ENCODE peak calls at places on chromosomes 4 and X, in five cellular contexts. R, W, O, M and V are unnamed samples.

GRCh38 chrX:78710146-78710545 is 37.4 kb upstream of the LPAR4 start:
- DNase-seq in R (no peak), W (no peak), O (no peak), M (no peak), V (no peak)

GRCh38 chr4:61997813-61998212 is 797.7 kb downstream of the ADGRL3 start:
- DNase-seq in R (no peak), W (no peak), O (no peak), M (no peak), V (no peak)

GRCh38 chr4:71553605-71554004 is 214.8 kb downstream of the SLC4A4 start:
- DNase-seq in R (no peak), W (no peak), O (no peak), M (no peak), V (no peak)

GRCh38 chrX:97494756-97495372 is 611.2 kb downstream of the RPA4 start:
- DNase-seq in R (no peak), W (no peak), O (no peak), M (no peak), V (no peak)

GRCh38 chr4:101155368-101155767 is 192.0 kb downstream of the PPP3CA start:
- DNase-seq in R (no peak), W (no peak), O (no peak), M (no peak), V (no peak)

GRCh38 chr4:53714377-53715140 is 123.3 kb upstream of the LNX1 start:
- DNase-seq in R (no peak), W (no peak), O (no peak), M (no peak), V (no peak)

GRCh38 chr4:8144359-8144758 is 14.3 kb downstream of the ABLIM2 start:
- DNase-seq in R (no peak), W (no peak), O (no peak), M (peak; percentile 76), V (no peak)

GRCh38 chr4:169922632-169923276 is 103.4 kb downstream of the MFAP3L start:
- DNase-seq in R (no peak), W (no peak), O (no peak), M (no peak), V (peak; percentile 13)

GRCh38 chr4:17811078-17811603 is 362 bp downstream of the NCAPG start:
- DNase-seq in R (no peak), W (peak; percentile 36), O (peak; percentile 52), M (peak; percentile 42), V (no peak)

GRCh38 chr4:154491731-154492249 is at the start of gene DCHS2:
- DNase-seq in R (peak; percentile 66), W (peak; percentile 49), O (peak; percentile 59), M (peak; percentile 84), V (peak; percentile 55)

GRCh38 chr4:6991771-6992557 is 51.2 kb upstream of the TADA2B start:
- DNase-seq in R (no peak), W (no peak), O (no peak), M (no peak), V (peak; percentile 21)

GRCh38 chr4:148852092-148852699 is 410.0 kb upstream of the NR3C2 start:
- DNase-seq in R (no peak), W (no peak), O (peak; percentile 55), M (no peak), V (no peak)

GRCh38 chrX:9942086-9942485 is 25.1 kb upstream of the CLDN34 start:
- DNase-seq in R (no peak), W (no peak), O (no peak), M (no peak), V (no peak)

GRCh38 chr4:123096038-123096437 is 173.6 kb upstream of the NUDT6 start:
- DNase-seq in R (no peak), W (no peak), O (no peak), M (no peak), V (no peak)

GRCh38 chr4:184345573-184345922 is 127.9 kb upstream of the ENPP6 start:
- DNase-seq in R (peak; percentile 74), W (no peak), O (peak; percentile 52), M (no peak), V (no peak)

GRCh38 chrX:136030357-136031225 is 45.4 kb downstream of the SLC9A6 start:
- DNase-seq in R (peak; percentile 33), W (no peak), O (peak; percentile 65), M (no peak), V (no peak)

GRCh38 chr4:160562661-160563060 is 1459.8 kb downstream of the RAPGEF2 start:
- DNase-seq in R (no peak), W (no peak), O (no peak), M (no peak), V (no peak)

GRCh38 chrX:21740329-21741274 is 17.3 kb downstream of the SMPX start:
- DNase-seq in R (peak; percentile 58), W (peak; percentile 48), O (no peak), M (peak; percentile 16), V (peak; percentile 22)

GRCh38 chr4:1991087-1991486 is 17.7 kb downstream of the NELFA start:
- DNase-seq in R (no peak), W (no peak), O (no peak), M (no peak), V (no peak)

GRCh38 chr4:7422898-7423180 is 11.9 kb downstream of the PSAPL1 start:
- DNase-seq in R (no peak), W (no peak), O (peak; percentile 15), M (no peak), V (peak; percentile 5)

GRCh38 chrX:109390556-109390955 is 91.3 kb downstream of the GUCY2F start:
- DNase-seq in R (no peak), W (no peak), O (no peak), M (no peak), V (no peak)

GRCh38 chrX:49101629-49101984 is 21.9 kb upstream of the WDR45 start:
- DNase-seq in R (no peak), W (no peak), O (no peak), M (no peak), V (no peak)

GRCh38 chr4:181647396-181648107 is 595.6 kb upstream of the TENM3 start:
- DNase-seq in R (no peak), W (no peak), O (no peak), M (no peak), V (no peak)

GRCh38 chr4:54657556-54658313 is at the start of gene KIT:
- DNase-seq in R (peak; percentile 69), W (peak; percentile 43), O (peak; percentile 54), M (peak; percentile 38), V (peak; percentile 56)

GRCh38 chr4:56118055-56118454 is 169.3 kb downstream of the CEP135 start:
- DNase-seq in R (no peak), W (no peak), O (no peak), M (peak; percentile 44), V (peak; percentile 39)

GRCh38 chr4:89114100-89114499 is 2.8 kb downstream of the TIGD2 start:
- DNase-seq in R (no peak), W (no peak), O (no peak), M (no peak), V (no peak)

GRCh38 chr4:83089759-83090158 is 24.8 kb downstream of the PLAC8 start:
- DNase-seq in R (no peak), W (no peak), O (no peak), M (no peak), V (no peak)

GRCh38 chr4:83082777-83083176 is 31.8 kb downstream of the PLAC8 start:
- DNase-seq in R (no peak), W (no peak), O (peak; percentile 57), M (no peak), V (no peak)

GRCh38 chr4:83083925-83084475 is 30.5 kb downstream of the PLAC8 start:
- DNase-seq in R (no peak), W (no peak), O (peak; percentile 77), M (no peak), V (no peak)
- TF ChIP-seq CTCF in R (peak; percentile 15), W (no peak), O (peak; percentile 25), M (no peak), V (no peak)

DNA sequence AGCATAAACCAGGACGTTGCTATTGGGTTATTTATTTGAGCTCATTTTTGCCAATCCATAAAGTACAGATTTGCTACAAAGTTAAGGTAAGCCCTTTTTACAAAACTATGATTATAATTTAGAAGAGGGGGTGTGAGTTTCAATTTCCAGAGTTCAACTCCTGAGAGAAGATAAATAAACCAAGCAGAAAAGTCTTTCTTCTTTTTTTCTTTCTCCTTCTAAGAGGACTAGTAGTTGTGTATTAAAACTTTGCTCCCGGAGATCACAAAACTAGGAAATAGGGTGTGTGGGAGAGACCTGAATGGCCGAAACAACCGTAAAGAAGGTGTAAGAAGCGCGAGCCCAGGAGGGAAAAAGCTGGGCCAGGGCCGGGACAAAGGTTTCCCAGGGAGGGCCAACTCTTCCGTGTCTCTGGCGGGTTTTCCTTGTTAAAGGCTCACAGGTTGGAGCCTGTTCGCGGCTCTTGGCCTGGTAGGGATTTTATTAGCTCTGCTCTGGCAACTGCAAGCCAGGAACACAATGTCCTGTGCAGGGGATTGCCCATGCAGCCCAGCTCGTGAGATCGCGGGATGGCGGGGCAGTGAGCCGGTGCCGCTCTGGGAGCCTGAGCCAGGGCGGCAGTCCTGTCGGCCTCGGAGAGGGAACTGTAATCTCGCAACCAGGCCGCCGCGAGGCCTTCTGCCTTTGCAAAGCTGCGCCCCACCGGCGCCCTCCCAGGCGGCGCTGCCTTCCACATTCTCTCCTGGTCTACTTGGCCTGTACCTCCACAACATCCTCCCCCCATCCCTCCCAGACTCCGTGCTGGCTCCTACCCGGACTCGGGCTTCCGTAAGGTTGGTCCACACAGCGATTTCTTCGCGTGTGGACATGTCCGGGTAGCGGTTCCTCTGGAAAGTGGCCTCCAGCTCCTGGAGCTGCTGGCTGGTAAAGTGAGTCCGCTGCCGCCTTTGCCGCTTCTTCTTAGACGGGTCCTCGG is 2.2 kb downstream of the PITX2 start:
- DNase-seq in R (no peak), W (peak; percentile 81), O (peak; percentile 72), M (peak; percentile 85), V (peak; percentile 57)
- H3K4me3 ChIP-seq in R (peak overlapping the region; percentile 52), W (peak overlapping the region; percentile 58), O (peak overlapping the region; percentile 28), M (peak overlapping the region; percentile 38), V (peak overlapping the region; percentile 25)

DNA sequence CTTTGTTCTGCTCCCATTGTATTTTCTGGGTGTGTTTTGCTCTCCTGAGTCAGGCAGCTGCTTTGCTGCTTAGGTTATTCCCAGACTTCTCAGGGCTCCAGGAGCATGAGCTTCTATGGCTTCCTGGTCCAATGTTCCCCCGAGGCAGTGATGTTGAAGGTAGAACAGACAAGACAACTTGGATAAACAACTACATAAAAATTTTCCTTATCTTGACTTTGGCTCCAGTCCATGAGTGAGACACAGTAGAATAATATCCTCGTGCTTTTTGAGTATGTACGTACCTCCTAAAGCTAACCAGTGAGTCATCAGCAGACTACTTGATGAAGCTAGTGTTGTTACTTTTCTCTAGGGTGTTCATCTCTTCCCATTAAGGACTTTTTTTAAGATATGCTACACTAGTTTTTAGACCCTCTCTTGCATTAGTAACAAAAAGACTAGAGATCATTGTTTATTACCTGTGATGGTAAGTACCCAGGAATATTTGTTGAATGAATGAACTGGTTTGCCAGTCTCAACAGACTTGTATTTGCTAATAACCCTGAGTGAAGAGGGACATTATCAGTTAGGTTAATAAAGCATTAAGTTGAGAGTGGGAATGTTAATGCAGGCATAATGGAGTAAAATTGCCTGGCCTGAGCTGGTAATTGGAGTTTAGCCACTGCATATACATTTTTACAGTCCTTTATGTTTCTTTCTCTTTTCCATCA is 131.9 kb downstream of the FHIP1A start:
- DNase-seq in R (no peak), W (no peak), O (peak; percentile 79), M (no peak), V (peak; percentile 87)
- TF ChIP-seq CTCF in R (no peak), W (no peak), O (no peak), M (no peak), V (no peak)

GRCh38 chr4:137122876-137123275 is 409.4 kb downstream of the PCDH18 start:
- DNase-seq in R (no peak), W (no peak), O (no peak), M (no peak), V (no peak)

GRCh38 chr4:137129471-137130244 is 402.6 kb downstream of the PCDH18 start:
- DNase-seq in R (no peak), W (no peak), O (no peak), M (no peak), V (no peak)

GRCh38 chr4:137124278-137124932 is 407.9 kb downstream of the PCDH18 start:
- DNase-seq in R (no peak), W (no peak), O (no peak), M (peak; percentile 16), V (peak; percentile 14)

GRCh38 chr4:137125011-137125410 is 407.3 kb downstream of the PCDH18 start:
- DNase-seq in R (no peak), W (no peak), O (no peak), M (no peak), V (peak; percentile 13)
- H3K4me3 ChIP-seq in R (peak overlapping the region; percentile 53), W (no peak overlapping the region), O (no peak overlapping the region), M (no peak overlapping the region), V (no peak overlapping the region)